ENCODE peak calls at places on chromosomes 6 and 20, in ten cellular contexts. T is body of pancreas, P is lower leg skin, B is SK-N-SH, G is thoracic aorta, Z is cardiac fibroblast, D is choroid plexus epithelial cell, E is kidney, L is IMR-90, J is GM06990. H is an unnamed sample.

GRCh38 chr6:17656092-17656491 is 50.6 kb downstream of the NUP153 start:
- DNase-seq in L (no peak), G (no peak), P (no peak), J (no peak), T (no peak), E (no peak), B (peak), D (peak), Z (peak), H (no peak)

GRCh38 chr6:149985506-149985937 is 21.8 kb downstream of the ULBP1 start:
- DNase-seq in E (no peak), T (no peak), D (no peak), J (no peak), B (no peak), Z (peak), P (peak), L (no peak), G (no peak), H (no peak)

GRCh38 chr6:145110109-145110508 is 625.2 kb downstream of the EPM2A start:
- DNase-seq in G (no peak), B (no peak), Z (no peak), D (no peak), T (no peak), P (no peak), E (no peak), J (no peak), L (no peak), H (no peak)

GRCh38 chr6:55782275-55782674 is 93.1 kb downstream of the BMP5 start:
- DNase-seq in G (no peak), D (no peak), T (no peak), E (no peak), B (no peak), J (no peak), L (no peak), P (no peak), Z (no peak), H (no peak)

GRCh38 chr6:74713941-74714340 is 491.9 kb downstream of the COL12A1 start:
- DNase-seq in T (no peak), L (no peak), P (no peak), Z (peak), E (no peak), B (no peak), D (no peak), J (no peak), G (no peak), H (no peak)

GRCh38 chr6:119237177-119237715 is 112.3 kb downstream of the MAN1A1 start:
- DNase-seq in J (no peak), L (no peak), G (no peak), E (no peak), D (no peak), P (no peak), Z (no peak), T (no peak), B (no peak), H (peak)

GRCh38 chr6:137342607-137343186 is 123.5 kb upstream of the IFNGR1 start:
- DNase-seq in J (no peak), P (no peak), E (peak), B (peak), Z (no peak), L (no peak), G (no peak), T (no peak), D (no peak), H (no peak)

GRCh38 chr20:24948939-24949679 is at the start of gene CST7:
- DNase-seq in T (no peak), B (no peak), L (no peak), E (peak), G (no peak), P (peak), D (no peak), J (no peak), Z (peak), H (no peak)

GRCh38 chr6:84669945-84670344 is 94.5 kb downstream of the TBX18 start:
- DNase-seq in B (no peak), Z (no peak), P (no peak), T (no peak), L (no peak), J (no peak), E (no peak), G (no peak), D (no peak), H (no peak)

GRCh38 chr6:11911535-11911934 is 100.6 kb upstream of the HIVEP1 start:
- DNase-seq in J (no peak), P (no peak), E (no peak), L (peak), B (no peak), Z (peak), G (no peak), D (no peak), T (no peak), H (no peak)

GRCh38 chr20:44581515-44581914 is 864 bp upstream of the PKIG start:
- DNase-seq in B (no peak), T (no peak), L (no peak), E (no peak), P (no peak), G (no peak), Z (peak), D (no peak), J (no peak), H (peak)

GRCh38 chr6:147448775-147449174 is 59.7 kb upstream of the SAMD5 start:
- DNase-seq in Z (no peak), L (no peak), D (no peak), P (no peak), T (no peak), G (no peak), J (no peak), B (no peak), E (no peak), H (no peak)

GRCh38 chr20:44648068-44648467 is 3.4 kb downstream of the ADA start:
- DNase-seq in T (no peak), E (peak), J (no peak), P (no peak), G (no peak), Z (no peak), L (no peak), D (no peak), B (no peak), H (no peak)

GRCh38 chr6:106666290-106667021 is 37.1 kb downstream of the QRSL1 start:
- DNase-seq in P (no peak), T (no peak), D (no peak), B (no peak), G (no peak), E (no peak), J (peak), Z (no peak), L (no peak), H (no peak)

GRCh38 chr6:167079853-167080297 is 43.0 kb upstream of the CCR6 start:
- DNase-seq in Z (no peak), D (no peak), L (no peak), P (no peak), B (no peak), T (no peak), E (no peak), G (no peak), J (peak), H (no peak)

GRCh38 chr20:15923030-15923776 is 650.0 kb downstream of the KIF16B start:
- DNase-seq in G (no peak), D (no peak), L (no peak), T (no peak), Z (no peak), P (no peak), J (peak), E (no peak), B (no peak), H (no peak)

GRCh38 chr6:153588328-153588727 is 450.7 kb upstream of the OPRM1 start:
- DNase-seq in T (no peak), Z (no peak), E (no peak), G (no peak), L (no peak), P (no peak), B (no peak), J (no peak), D (no peak), H (no peak)

GRCh38 chr6:70847091-70847490 is 109.8 kb downstream of the B3GAT2 start:
- DNase-seq in J (no peak), Z (no peak), P (no peak), D (no peak), L (no peak), T (no peak), E (no peak), G (no peak), B (no peak), H (no peak)

GRCh38 chr20:22403860-22404608 is 180.3 kb downstream of the FOXA2 start:
- DNase-seq in J (no peak), E (no peak), D (peak), G (no peak), L (no peak), T (peak), B (no peak), Z (no peak), P (no peak), H (no peak)

GRCh38 chr6:7165002-7165735 is 57.4 kb downstream of the RREB1 start:
- DNase-seq in E (no peak), G (no peak), Z (no peak), D (peak), P (no peak), J (no peak), T (peak), L (peak), B (no peak), H (peak)

GRCh38 chr6:56324396-56324795 is 77.0 kb upstream of the COL21A1 start:
- DNase-seq in J (no peak), T (no peak), L (no peak), B (no peak), P (no peak), Z (no peak), E (no peak), G (no peak), D (no peak), H (no peak)

GRCh38 chr6:88748141-88748540 is 215.3 kb downstream of the RNGTT start:
- DNase-seq in P (no peak), B (no peak), G (no peak), D (peak), E (no peak), J (no peak), Z (peak), T (no peak), L (peak), H (no peak)

GRCh38 chr20:54469952-54470351 is 5.4 kb upstream of the DOK5 start:
- DNase-seq in D (no peak), E (no peak), P (no peak), Z (no peak), J (no peak), G (no peak), L (no peak), B (no peak), T (no peak), H (no peak)

GRCh38 chr6:22442826-22443225 is 126.5 kb upstream of the HDGFL1 start:
- DNase-seq in L (peak), B (no peak), P (no peak), D (peak), E (no peak), G (no peak), T (no peak), J (peak), Z (peak), H (peak)

GRCh38 chr6:157982297-157982579 is 575 bp downstream of the SYNJ2 start:
- DNase-seq in J (no peak), Z (peak), L (no peak), D (peak), G (no peak), T (peak), E (no peak), P (peak), B (no peak), H (peak)

GRCh38 chr6:108904731-108905130 is 56.5 kb downstream of the ARMC2 start:
- DNase-seq in P (no peak), J (peak), L (no peak), D (no peak), E (no peak), G (no peak), T (no peak), Z (no peak), B (no peak), H (no peak)

GRCh38 chr6:134421496-134421895 is 103.6 kb upstream of the SGK1 start:
- DNase-seq in E (no peak), T (no peak), J (no peak), D (peak), P (no peak), G (no peak), L (peak), Z (peak), B (no peak), H (peak)

GRCh38 chr6:2942916-2943563 is 28.3 kb downstream of the SERPINB6 start:
- DNase-seq in G (no peak), B (no peak), D (no peak), E (no peak), T (no peak), L (no peak), J (no peak), P (no peak), Z (no peak), H (no peak)

GRCh38 chr6:138563650-138564049 is 64.4 kb upstream of the NHSL1 start:
- DNase-seq in T (no peak), D (no peak), Z (no peak), E (no peak), G (no peak), L (no peak), B (no peak), J (no peak), P (no peak), H (no peak)

GRCh38 chr6:160781298-160781697 is 79.3 kb downstream of the PLG start:
- DNase-seq in G (no peak), J (no peak), P (no peak), L (no peak), T (no peak), Z (no peak), D (no peak), B (no peak), E (no peak), H (no peak)

GRCh38 chr6:31579119-31579505 is 3.1 kb downstream of the LTB start:
- DNase-seq in J (no peak), T (no peak), B (no peak), L (no peak), Z (no peak), E (no peak), D (no peak), P (no peak), G (no peak), H (no peak)

GRCh38 chr6:9138856-9139426 is 703.6 kb upstream of the SLC35B3 start:
- DNase-seq in J (no peak), B (no peak), E (no peak), D (no peak), P (no peak), Z (no peak), G (no peak), T (no peak), L (peak), H (no peak)

GRCh38 chr6:167945937-167946485 is 51.5 kb upstream of the KIF25 start:
- DNase-seq in D (no peak), J (no peak), P (no peak), L (peak), G (no peak), T (no peak), E (no peak), Z (no peak), B (no peak), H (no peak)

GRCh38 chr6:88209301-88209700 is 43.2 kb upstream of the CNR1 start:
- DNase-seq in G (no peak), D (no peak), L (no peak), B (no peak), J (no peak), P (no peak), E (no peak), T (no peak), Z (no peak), H (no peak)

GRCh38 chr6:78771619-78772018 is 95.7 kb upstream of the IRAK1BP1 start:
- DNase-seq in Z (no peak), P (no peak), T (no peak), G (no peak), D (no peak), L (no peak), B (no peak), E (no peak), J (no peak), H (no peak)

GRCh38 chr6:78768242-78768641 is 99.1 kb upstream of the IRAK1BP1 start:
- DNase-seq in G (no peak), D (no peak), Z (no peak), T (no peak), E (no peak), P (no peak), J (no peak), L (no peak), B (no peak), H (no peak)

GRCh38 chr6:78770766-78771165 is 96.6 kb upstream of the IRAK1BP1 start:
- DNase-seq in Z (peak), G (no peak), P (no peak), B (no peak), E (no peak), L (no peak), T (no peak), D (no peak), J (no peak), H (no peak)
- TF ChIP-seq CTCF in Z (peak), G (no peak), P (no peak), B (no peak), E (no peak), L (peak), T (no peak), D (no peak), J (peak), H (peak)

GRCh38 chr20:17530153-17530552 is 1.0 kb downstream of the BFSP1 start:
- DNase-seq in E (no peak), P (no peak), T (no peak), Z (no peak), J (no peak), D (no peak), B (no peak), G (no peak), L (no peak), H (no peak)
- H3K4me3 ChIP-seq in E (no peak), P (no peak), T (no peak), Z (no peak), J (no peak), D (no peak), B (no peak), G (peak), L (no peak), H (no peak)

GRCh38 chr6:33143113-33143760 is 49.0 kb downstream of the COL11A2 start:
- DNase-seq in E (no peak), T (no peak), Z (no peak), D (no peak), B (no peak), J (no peak), L (no peak), G (no peak), P (no peak), H (no peak)
- TF ChIP-seq CTCF in E (no peak), T (no peak), Z (peak), D (peak), B (no peak), J (peak), L (no peak), G (no peak), P (no peak), H (no peak)

GRCh38 chr6:388202-388903 is 3.2 kb upstream of the IRF4 start:
- DNase-seq in E (no peak), G (no peak), J (no peak), Z (peak), L (no peak), D (no peak), P (peak), T (no peak), B (no peak), H (peak)

GRCh38 chr6:390914-391558 is 516 bp upstream of the IRF4 start:
- DNase-seq in T (no peak), L (no peak), P (no peak), D (peak), E (no peak), J (peak), Z (peak), B (no peak), G (no peak), H (no peak)

GRCh38 chr6:389622-390021 is 1.9 kb upstream of the IRF4 start:
- DNase-seq in D (no peak), B (no peak), L (no peak), G (no peak), J (no peak), T (no peak), Z (no peak), P (no peak), E (no peak), H (no peak)

GRCh38 chr6:387293-387694 is 4.3 kb upstream of the IRF4 start:
- DNase-seq in E (no peak), L (peak), G (no peak), B (no peak), Z (peak), T (no peak), D (no peak), P (no peak), J (no peak), H (peak)

GRCh38 chr6:389143-389542 is 2.4 kb upstream of the IRF4 start:
- DNase-seq in Z (no peak), G (no peak), B (no peak), P (no peak), J (no peak), T (no peak), D (no peak), L (no peak), E (no peak), H (no peak)
- H3K4me3 ChIP-seq in Z (no peak), G (no peak), B (no peak), P (no peak), J (peak), T (no peak), D (no peak), L (no peak), E (no peak), H (no peak)

GRCh38 chr20:18712116-18712515 is 101.5 kb upstream of the SCP2D1 start:
- DNase-seq in G (no peak), D (peak), P (no peak), E (no peak), L (peak), T (no peak), Z (peak), J (no peak), B (no peak), H (no peak)

GRCh38 chr20:18717062-18717461 is 96.5 kb upstream of the SCP2D1 start:
- DNase-seq in T (no peak), B (no peak), L (no peak), Z (no peak), G (no peak), E (no peak), J (no peak), P (no peak), D (no peak), H (no peak)

GRCh38 chr20:18718129-18718528 is 95.5 kb upstream of the SCP2D1 start:
- DNase-seq in Z (no peak), E (no peak), B (no peak), J (no peak), T (no peak), D (no peak), P (no peak), G (no peak), L (no peak), H (no peak)

GRCh38 chr20:18715564-18715963 is 98.0 kb upstream of the SCP2D1 start:
- DNase-seq in J (no peak), B (no peak), Z (no peak), G (no peak), T (no peak), E (no peak), D (no peak), L (no peak), P (no peak), H (no peak)

GRCh38 chr20:18712877-18713276 is 100.7 kb upstream of the SCP2D1 start:
- DNase-seq in L (no peak), Z (no peak), B (peak), D (no peak), G (no peak), T (no peak), P (no peak), J (no peak), E (no peak), H (no peak)
- TF ChIP-seq CTCF in L (peak), Z (no peak), B (no peak), D (peak), G (no peak), T (no peak), P (no peak), J (no peak), E (no peak), H (peak)

GRCh38 chr6:28583463-28583862 is 57.8 kb downstream of the GPX5 start:
- DNase-seq in P (no peak), Z (no peak), T (no peak), D (no peak), E (no peak), J (no peak), G (no peak), B (no peak), L (no peak), H (no peak)

GRCh38 chr6:28587746-28588075 is 62.0 kb downstream of the GPX5 start:
- DNase-seq in J (no peak), B (no peak), E (no peak), L (no peak), G (no peak), P (no peak), D (peak), T (no peak), Z (peak), H (no peak)

GRCh38 chr6:28585335-28585734 is 59.7 kb downstream of the GPX5 start:
- DNase-seq in J (no peak), D (peak), G (no peak), P (no peak), E (no peak), T (no peak), Z (peak), B (no peak), L (peak), H (no peak)

GRCh38 chr6:28587011-28587745 is 61.5 kb downstream of the GPX5 start:
- DNase-seq in G (no peak), T (peak), E (peak), P (peak), D (peak), B (peak), J (peak), Z (peak), L (no peak), H (no peak)

GRCh38 chr6:28586273-28586672 is 60.6 kb downstream of the GPX5 start:
- DNase-seq in D (no peak), Z (no peak), L (no peak), P (no peak), E (no peak), J (no peak), T (no peak), B (no peak), G (no peak), H (no peak)
- H3K4me3 ChIP-seq in D (no peak), Z (no peak), L (no peak), P (peak), E (peak), J (peak), T (peak), B (peak), G (peak), H (no peak)

DNA sequence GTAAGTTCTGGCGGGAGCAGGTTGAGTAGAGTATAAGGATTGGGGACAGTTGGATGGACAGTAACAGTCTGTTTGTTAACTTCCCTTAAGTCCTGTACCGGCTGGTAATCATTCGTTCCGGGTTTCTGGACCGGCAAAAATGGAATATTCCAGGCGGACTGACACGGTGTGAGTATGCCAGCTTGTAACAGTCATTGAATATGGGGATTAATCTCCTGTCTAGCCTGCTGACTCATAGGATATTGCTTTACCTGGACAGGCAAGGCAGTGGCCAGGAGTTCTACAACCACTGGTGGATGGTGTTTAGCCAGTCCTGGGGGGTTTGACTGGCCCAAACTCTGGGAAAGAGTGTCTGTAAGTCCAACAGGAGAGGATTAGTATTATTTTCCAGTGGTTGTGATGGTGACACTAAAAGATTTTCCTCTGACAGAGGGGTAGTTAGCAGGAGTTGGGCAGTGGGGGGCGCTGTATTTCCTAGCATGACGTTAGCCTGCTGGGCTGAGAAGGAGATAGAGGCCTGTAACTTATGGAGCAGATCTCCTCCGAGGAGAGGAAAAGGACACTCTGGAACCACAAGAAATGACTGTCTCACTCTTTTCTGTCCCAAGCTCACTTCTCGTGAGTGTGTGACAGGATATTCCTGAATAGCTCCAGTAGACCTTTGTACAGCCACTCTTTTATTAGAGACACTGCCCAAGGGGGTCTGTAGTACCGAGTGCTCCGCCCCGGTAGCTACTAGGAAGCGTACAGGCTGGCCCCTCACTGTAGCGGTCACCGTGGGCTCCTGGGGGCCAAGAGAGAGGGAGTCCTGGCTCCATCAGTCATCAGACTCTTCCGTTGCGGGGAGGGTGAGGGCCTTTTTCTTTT is 152.2 kb downstream of the TRIM27 start:
- DNase-seq in B (no peak), T (no peak), J (no peak), L (no peak), P (no peak), G (no peak), E (no peak), D (no peak), Z (no peak), H (no peak)
- TF ChIP-seq CTCF in B (peak), T (no peak), J (peak), L (no peak), P (no peak), G (no peak), E (no peak), D (no peak), Z (no peak), H (no peak)

H was measured in fibroblast of villous mesenchyme.